ENCODE peak calls at places on chromosomes 6 and 20, in ten cellular contexts. One of them, this sample, is unnamed. For H3K4me1, the result is how much of the 10 kb centered on the place peaks cover.

GRCh38 chr6:142871910-142872331 is 73.1 kb downstream of the HIVEP2 start:
- DNase-seq in GM12878: no peak
- DNase-seq in HepG2: peak
- DNase-seq in breast epithelium: no peak
- DNase-seq in prostate gland: peak
- DNase-seq in HCT116: no peak
- DNase-seq in Panc1: no peak
- DNase-seq in K562: no peak
- DNase-seq in transverse colon: peak
- DNase-seq in sigmoid colon: no peak
- DNase-seq in this sample: no peak

GRCh38 chr6:6960571-6961251 is 147.1 kb upstream of the RREB1 start:
- DNase-seq in transverse colon: no peak
- DNase-seq in HepG2: no peak
- DNase-seq in GM12878: no peak
- DNase-seq in prostate gland: no peak
- DNase-seq in K562: no peak
- DNase-seq in Panc1: no peak
- DNase-seq in HCT116: no peak
- DNase-seq in sigmoid colon: no peak
- DNase-seq in breast epithelium: no peak
- DNase-seq in this sample: no peak

GRCh38 chr20:37323985-37324384 is 22.0 kb upstream of the SRC start:
- DNase-seq in breast epithelium: no peak
- DNase-seq in HCT116: no peak
- DNase-seq in GM12878: no peak
- DNase-seq in K562: no peak
- DNase-seq in HepG2: no peak
- DNase-seq in sigmoid colon: no peak
- DNase-seq in Panc1: no peak
- DNase-seq in prostate gland: no peak
- DNase-seq in transverse colon: no peak
- DNase-seq in this sample: no peak

GRCh38 chr6:157898169-157898568 is 75.1 kb downstream of the SNX9 start:
- DNase-seq in prostate gland: no peak
- DNase-seq in HCT116: no peak
- DNase-seq in Panc1: no peak
- DNase-seq in breast epithelium: no peak
- DNase-seq in K562: no peak
- DNase-seq in HepG2: no peak
- DNase-seq in transverse colon: no peak
- DNase-seq in GM12878: no peak
- DNase-seq in sigmoid colon: no peak
- DNase-seq in this sample: no peak

GRCh38 chr6:168332020-168332419 is 12.4 kb upstream of the DACT2 start:
- DNase-seq in HCT116: no peak
- DNase-seq in Panc1: no peak
- DNase-seq in HepG2: no peak
- DNase-seq in sigmoid colon: no peak
- DNase-seq in K562: no peak
- DNase-seq in GM12878: no peak
- DNase-seq in transverse colon: no peak
- DNase-seq in breast epithelium: no peak
- DNase-seq in prostate gland: no peak
- DNase-seq in this sample: no peak

GRCh38 chr6:56637640-56638039 is 5.0 kb downstream of the DST start:
- DNase-seq in HCT116: peak
- DNase-seq in HepG2: peak
- DNase-seq in sigmoid colon: no peak
- DNase-seq in transverse colon: no peak
- DNase-seq in Panc1: peak
- DNase-seq in K562: peak
- DNase-seq in GM12878: peak
- DNase-seq in breast epithelium: no peak
- DNase-seq in prostate gland: peak
- DNase-seq in this sample: no peak

GRCh38 chr6:99032396-99032795 is 84.7 kb upstream of the FBXL4 start:
- DNase-seq in transverse colon: no peak
- DNase-seq in HepG2: no peak
- DNase-seq in sigmoid colon: no peak
- DNase-seq in GM12878: no peak
- DNase-seq in HCT116: no peak
- DNase-seq in Panc1: no peak
- DNase-seq in K562: no peak
- DNase-seq in prostate gland: no peak
- DNase-seq in breast epithelium: no peak
- DNase-seq in this sample: no peak

GRCh38 chr6:75581231-75581630 is 20.4 kb upstream of the SENP6 start:
- DNase-seq in transverse colon: no peak
- DNase-seq in HepG2: no peak
- DNase-seq in Panc1: no peak
- DNase-seq in HCT116: no peak
- DNase-seq in breast epithelium: no peak
- DNase-seq in K562: no peak
- DNase-seq in sigmoid colon: no peak
- DNase-seq in prostate gland: no peak
- DNase-seq in GM12878: no peak
- DNase-seq in this sample: no peak

GRCh38 chr6:105270511-105270910 is 90.7 kb upstream of the POPDC3 start:
- DNase-seq in breast epithelium: no peak
- DNase-seq in K562: no peak
- DNase-seq in sigmoid colon: no peak
- DNase-seq in GM12878: no peak
- DNase-seq in HCT116: no peak
- DNase-seq in HepG2: no peak
- DNase-seq in prostate gland: no peak
- DNase-seq in Panc1: no peak
- DNase-seq in transverse colon: no peak
- DNase-seq in this sample: no peak

GRCh38 chr6:70714716-70715257 is 47.1 kb downstream of the SMAP1 start:
- DNase-seq in breast epithelium: no peak
- DNase-seq in sigmoid colon: no peak
- DNase-seq in transverse colon: no peak
- DNase-seq in GM12878: no peak
- DNase-seq in prostate gland: no peak
- DNase-seq in Panc1: no peak
- DNase-seq in HCT116: no peak
- DNase-seq in HepG2: no peak
- DNase-seq in K562: no peak
- DNase-seq in this sample: no peak

GRCh38 chr6:26267083-26267589 is 97.9 kb upstream of the BTN3A2 start:
- DNase-seq in sigmoid colon: no peak
- DNase-seq in prostate gland: no peak
- DNase-seq in K562: peak
- DNase-seq in transverse colon: no peak
- DNase-seq in GM12878: no peak
- DNase-seq in breast epithelium: no peak
- DNase-seq in HepG2: no peak
- DNase-seq in Panc1: no peak
- DNase-seq in HCT116: no peak
- DNase-seq in this sample: no peak

GRCh38 chr6:99819853-99820252 is 174.2 kb downstream of the MCHR2 start:
- DNase-seq in HCT116: no peak
- DNase-seq in breast epithelium: no peak
- DNase-seq in transverse colon: no peak
- DNase-seq in Panc1: no peak
- DNase-seq in K562: no peak
- DNase-seq in prostate gland: no peak
- DNase-seq in GM12878: no peak
- DNase-seq in HepG2: no peak
- DNase-seq in sigmoid colon: no peak
- DNase-seq in this sample: no peak

GRCh38 chr20:64155258-64156135 is 8.8 kb upstream of the MYT1 start:
- DNase-seq in sigmoid colon: peak
- DNase-seq in prostate gland: no peak
- DNase-seq in K562: no peak
- DNase-seq in GM12878: no peak
- DNase-seq in transverse colon: no peak
- DNase-seq in Panc1: no peak
- DNase-seq in HepG2: no peak
- DNase-seq in HCT116: no peak
- DNase-seq in breast epithelium: no peak
- DNase-seq in this sample: no peak

GRCh38 chr6:167906899-167907298 is 80.2 kb downstream of the AFDN start:
- DNase-seq in GM12878: no peak
- DNase-seq in sigmoid colon: no peak
- DNase-seq in breast epithelium: peak
- DNase-seq in prostate gland: peak
- DNase-seq in HepG2: no peak
- DNase-seq in HCT116: no peak
- DNase-seq in transverse colon: peak
- DNase-seq in K562: no peak
- DNase-seq in Panc1: no peak
- DNase-seq in this sample: peak

GRCh38 chr6:31076611-31077010 is 35.8 kb downstream of the C6orf15 start:
- DNase-seq in transverse colon: no peak
- DNase-seq in breast epithelium: no peak
- DNase-seq in HepG2: no peak
- DNase-seq in HCT116: no peak
- DNase-seq in prostate gland: no peak
- DNase-seq in GM12878: no peak
- DNase-seq in K562: no peak
- DNase-seq in sigmoid colon: no peak
- DNase-seq in Panc1: no peak
- DNase-seq in this sample: no peak

GRCh38 chr20:57582432-57583288 is 21.8 kb downstream of the PCK1 start:
- DNase-seq in breast epithelium: no peak
- DNase-seq in GM12878: no peak
- DNase-seq in Panc1: no peak
- DNase-seq in HCT116: no peak
- DNase-seq in sigmoid colon: peak
- DNase-seq in prostate gland: no peak
- DNase-seq in K562: peak
- DNase-seq in transverse colon: no peak
- DNase-seq in HepG2: peak
- DNase-seq in this sample: peak

GRCh38 chr6:39137235-39137634 is 22.2 kb upstream of the SAYSD1 start:
- DNase-seq in sigmoid colon: no peak
- DNase-seq in HCT116: no peak
- DNase-seq in transverse colon: peak
- DNase-seq in K562: peak
- DNase-seq in Panc1: no peak
- DNase-seq in breast epithelium: no peak
- DNase-seq in HepG2: peak
- DNase-seq in prostate gland: no peak
- DNase-seq in GM12878: no peak
- DNase-seq in this sample: peak

GRCh38 chr6:124470803-124471202 is 491.4 kb upstream of the RNF217 start:
- DNase-seq in breast epithelium: no peak
- DNase-seq in Panc1: no peak
- DNase-seq in HepG2: no peak
- DNase-seq in prostate gland: no peak
- DNase-seq in HCT116: no peak
- DNase-seq in K562: no peak
- DNase-seq in GM12878: no peak
- DNase-seq in transverse colon: no peak
- DNase-seq in sigmoid colon: no peak
- DNase-seq in this sample: no peak

GRCh38 chr20:19936801-19937583 is 80.2 kb upstream of the NAA20 start:
- DNase-seq in GM12878: no peak
- DNase-seq in transverse colon: no peak
- DNase-seq in K562: no peak
- DNase-seq in Panc1: no peak
- DNase-seq in breast epithelium: no peak
- DNase-seq in HCT116: no peak
- DNase-seq in prostate gland: no peak
- DNase-seq in sigmoid colon: no peak
- DNase-seq in HepG2: no peak
- DNase-seq in this sample: no peak
- TF ChIP-seq POLR2AphosphoS5 in GM12878: no peak
- TF ChIP-seq POLR2AphosphoS5 in transverse colon: no peak
- TF ChIP-seq POLR2AphosphoS5 in K562: no peak
- TF ChIP-seq POLR2AphosphoS5 in Panc1: no peak
- TF ChIP-seq POLR2AphosphoS5 in breast epithelium: no peak
- TF ChIP-seq POLR2AphosphoS5 in HCT116: no peak
- TF ChIP-seq POLR2AphosphoS5 in prostate gland: no peak
- TF ChIP-seq POLR2AphosphoS5 in sigmoid colon: no peak
- TF ChIP-seq POLR2AphosphoS5 in HepG2: no peak
- TF ChIP-seq POLR2AphosphoS5 in this sample: peak

GRCh38 chr6:149234051-149234962 is 83.2 kb upstream of the TAB2 start:
- DNase-seq in HCT116: peak
- DNase-seq in transverse colon: no peak
- DNase-seq in GM12878: no peak
- DNase-seq in Panc1: no peak
- DNase-seq in breast epithelium: no peak
- DNase-seq in HepG2: no peak
- DNase-seq in sigmoid colon: no peak
- DNase-seq in prostate gland: no peak
- DNase-seq in K562: no peak
- DNase-seq in this sample: no peak
- H3K4me1 ChIP-seq in HCT116: half or more
- H3K4me1 ChIP-seq in transverse colon: under half
- H3K4me1 ChIP-seq in GM12878: under half
- H3K4me1 ChIP-seq in Panc1: under half
- H3K4me1 ChIP-seq in breast epithelium: under half
- H3K4me1 ChIP-seq in HepG2: under half
- H3K4me1 ChIP-seq in sigmoid colon: under half
- H3K4me1 ChIP-seq in prostate gland: under half
- H3K4me1 ChIP-seq in K562: under half
- H3K4me1 ChIP-seq in this sample: under half

DNA sequence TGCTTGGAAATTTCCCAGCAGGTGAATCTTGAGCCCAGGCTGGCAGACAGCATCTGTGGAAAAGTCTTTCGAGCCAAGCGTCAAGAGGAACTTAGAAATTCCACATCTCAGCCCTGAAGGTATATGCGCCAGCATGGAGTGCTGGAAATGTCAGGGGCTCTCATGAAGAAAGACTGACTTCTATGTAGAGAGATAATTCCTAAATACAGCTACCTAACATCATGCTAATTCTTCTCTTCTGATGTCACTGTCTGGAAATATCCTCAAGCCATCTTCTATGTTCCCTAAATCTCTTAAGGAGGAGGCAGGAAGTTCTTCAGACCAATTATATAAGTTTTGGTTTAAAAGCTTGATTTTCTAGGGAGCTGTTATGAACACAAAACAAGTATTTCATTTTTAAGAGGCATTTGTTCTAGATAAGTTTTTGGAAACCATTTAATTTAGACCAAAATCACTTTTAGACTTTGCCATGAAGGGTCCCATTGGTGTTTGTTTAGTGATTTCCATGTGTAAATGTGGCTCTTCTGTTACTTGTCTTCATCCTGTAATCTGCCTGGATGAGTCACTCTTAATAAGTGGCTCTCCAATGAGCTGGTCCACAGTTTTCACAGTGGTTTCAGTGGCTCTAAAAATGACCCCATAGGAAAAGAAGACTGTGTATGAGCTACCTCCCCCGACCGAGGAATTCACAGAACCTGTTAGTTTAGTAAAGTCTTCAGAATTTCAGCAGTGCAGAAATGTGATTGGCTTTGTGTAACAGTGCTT is 492.2 kb upstream of the MARCKS start:
- DNase-seq in transverse colon: no peak
- DNase-seq in GM12878: no peak
- DNase-seq in Panc1: no peak
- DNase-seq in HCT116: no peak
- DNase-seq in HepG2: peak
- DNase-seq in sigmoid colon: no peak
- DNase-seq in breast epithelium: no peak
- DNase-seq in K562: no peak
- DNase-seq in prostate gland: no peak
- DNase-seq in this sample: no peak
- TF ChIP-seq POLR2AphosphoS5 in transverse colon: no peak
- TF ChIP-seq POLR2AphosphoS5 in GM12878: no peak
- TF ChIP-seq POLR2AphosphoS5 in Panc1: no peak
- TF ChIP-seq POLR2AphosphoS5 in HCT116: no peak
- TF ChIP-seq POLR2AphosphoS5 in HepG2: no peak
- TF ChIP-seq POLR2AphosphoS5 in sigmoid colon: no peak
- TF ChIP-seq POLR2AphosphoS5 in breast epithelium: no peak
- TF ChIP-seq POLR2AphosphoS5 in K562: no peak
- TF ChIP-seq POLR2AphosphoS5 in prostate gland: no peak
- TF ChIP-seq POLR2AphosphoS5 in this sample: no peak

GRCh38 chr20:50513169-50514034 is 3.2 kb downstream of the PTPN1 start:
- DNase-seq in transverse colon: no peak
- DNase-seq in prostate gland: no peak
- DNase-seq in breast epithelium: no peak
- DNase-seq in HepG2: no peak
- DNase-seq in Panc1: no peak
- DNase-seq in HCT116: no peak
- DNase-seq in GM12878: no peak
- DNase-seq in K562: no peak
- DNase-seq in sigmoid colon: no peak
- DNase-seq in this sample: no peak
- H3K4me1 ChIP-seq in transverse colon: half or more
- H3K4me1 ChIP-seq in prostate gland: under half
- H3K4me1 ChIP-seq in breast epithelium: under half
- H3K4me1 ChIP-seq in HepG2: half or more
- H3K4me1 ChIP-seq in Panc1: half or more
- H3K4me1 ChIP-seq in HCT116: under half
- H3K4me1 ChIP-seq in GM12878: under half
- H3K4me1 ChIP-seq in K562: under half
- H3K4me1 ChIP-seq in sigmoid colon: half or more
- H3K4me1 ChIP-seq in this sample: under half